ENCODE peak calls at places on chromosomes 12 and 14, in six cellular contexts. M is foreskin keratinocyte, T is pancreas, O is endothelial cell, H is heart right ventricle, P is stomach. C is an unnamed sample.

GRCh38 chr14:97077253-97077653 is 280.1 kb downstream of the VRK1 start:
- DNase-seq in M (peak; percentile 14), P (peak; percentile 29), T (no peak), O (no peak), H (peak; percentile 46), C (no peak)

GRCh38 chr12:91562476-91562875 is 379.9 kb upstream of the DCN start:
- DNase-seq in O (no peak), H (no peak), P (no peak), M (no peak), T (no peak), C (no peak)

GRCh38 chr12:52014567-52015392 is 8.0 kb downstream of the TAMALIN start:
- DNase-seq in O (no peak), T (no peak), M (no peak), H (no peak), P (no peak), C (no peak)

GRCh38 chr12:61808856-61809255 is 451.3 kb upstream of the USP15 start:
- DNase-seq in M (peak; percentile 75), P (no peak), T (no peak), O (no peak), H (no peak), C (no peak)

GRCh38 chr12:96060041-96060440 is 24.7 kb upstream of the LTA4H start:
- DNase-seq in P (no peak), O (no peak), M (no peak), H (no peak), T (no peak), C (no peak)

GRCh38 chr12:132603240-132604107 is 6.9 kb downstream of the LRCOL1 start:
- DNase-seq in H (no peak), M (no peak), P (no peak), T (no peak), O (peak; percentile 28), C (no peak)

GRCh38 chr12:116143883-116144266 is 133.6 kb downstream of the MED13L start:
- DNase-seq in T (no peak), P (no peak), M (no peak), O (no peak), H (no peak), C (no peak)

GRCh38 chr12:41188058-41188840 is at the start of gene PDZRN4:
- DNase-seq in H (no peak), M (no peak), O (peak; percentile 45), P (no peak), T (peak; percentile 19), C (no peak)

GRCh38 chr12:52926596-52927241 is 21.8 kb upstream of the KRT8 start:
- DNase-seq in T (no peak), M (no peak), O (no peak), H (no peak), P (no peak), C (no peak)

GRCh38 chr12:34033628-34034296 is 11.5 kb downstream of the ALG10 start:
- DNase-seq in H (no peak), O (no peak), T (no peak), P (no peak), M (no peak), C (no peak)

GRCh38 chr12:69101505-69101904 is 137.9 kb upstream of the CPSF6 start:
- DNase-seq in T (no peak), M (no peak), H (no peak), O (no peak), P (no peak), C (no peak)

GRCh38 chr14:68774771-68775613 is 17.9 kb downstream of the ZFP36L1 start:
- DNase-seq in O (no peak), T (no peak), M (no peak), P (peak; percentile 14), H (no peak), C (no peak)

GRCh38 chr14:51014086-51014485 is 69.8 kb upstream of the PYGL start:
- DNase-seq in M (no peak), T (no peak), O (no peak), H (peak; percentile 16), P (no peak), C (no peak)

GRCh38 chr12:118059645-118060275 is 1.2 kb downstream of the WSB2 start:
- DNase-seq in P (no peak), O (no peak), T (no peak), M (no peak), H (no peak), C (no peak)

GRCh38 chr12:68564166-68564565 is 46.5 kb upstream of the RAP1B start:
- DNase-seq in P (no peak), M (no peak), O (no peak), T (no peak), H (no peak), C (no peak)

GRCh38 chr14:75127903-75128595 is 1.2 kb upstream of the NEK9 start:
- DNase-seq in P (no peak), T (no peak), H (no peak), O (no peak), M (no peak), C (no peak)

GRCh38 chr12:29782821-29783772 is 645 bp downstream of the TMTC1 start:
- DNase-seq in M (no peak), O (peak; percentile 35), P (peak; percentile 28), H (peak; percentile 43), T (peak; percentile 31), C (no peak)

GRCh38 chr14:34539407-34540180 is at the start of gene EAPP:
- DNase-seq in T (peak; percentile 98), P (peak; percentile 99), H (peak; percentile 98), M (peak; percentile 87), O (peak; percentile 93), C (peak; percentile 86)

GRCh38 chr12:4228122-4228580 is 45.4 kb upstream of the CCND2 start:
- DNase-seq in M (no peak), T (no peak), O (no peak), P (no peak), H (no peak), C (no peak)

GRCh38 chr12:120872487-120872886 is 31.7 kb downstream of the SPPL3 start:
- DNase-seq in O (no peak), T (no peak), M (no peak), P (no peak), H (no peak), C (no peak)

GRCh38 chr12:30753761-30754382 is 879 bp downstream of the CAPRIN2 start:
- DNase-seq in M (peak; percentile 26), T (no peak), H (no peak), P (no peak), O (peak; percentile 2), C (no peak)

GRCh38 chr14:99839696-99840095 is 46.5 kb downstream of the EML1 start:
- DNase-seq in H (no peak), O (no peak), M (no peak), P (no peak), T (no peak), C (no peak)

GRCh38 chr12:68327896-68328295 is 4.3 kb downstream of the MDM1 start:
- DNase-seq in P (no peak), M (no peak), H (no peak), O (no peak), T (no peak), C (no peak)

GRCh38 chr14:30260772-30261607 is 298.0 kb upstream of the G2E3 start:
- DNase-seq in M (no peak), O (no peak), P (no peak), T (no peak), H (no peak), C (no peak)

GRCh38 chr14:30267141-30267540 is 291.8 kb upstream of the G2E3 start:
- DNase-seq in O (no peak), M (no peak), H (no peak), T (no peak), P (no peak), C (no peak)

GRCh38 chr14:30264161-30264560 is 294.8 kb upstream of the G2E3 start:
- DNase-seq in M (no peak), P (no peak), H (no peak), T (no peak), O (no peak), C (no peak)

GRCh38 chr14:30270200-30271161 is 288.5 kb upstream of the G2E3 start:
- DNase-seq in O (peak; percentile 88), H (peak; percentile 76), T (peak; percentile 87), P (peak; percentile 84), M (peak; percentile 36), C (peak; percentile 33)

DNA sequence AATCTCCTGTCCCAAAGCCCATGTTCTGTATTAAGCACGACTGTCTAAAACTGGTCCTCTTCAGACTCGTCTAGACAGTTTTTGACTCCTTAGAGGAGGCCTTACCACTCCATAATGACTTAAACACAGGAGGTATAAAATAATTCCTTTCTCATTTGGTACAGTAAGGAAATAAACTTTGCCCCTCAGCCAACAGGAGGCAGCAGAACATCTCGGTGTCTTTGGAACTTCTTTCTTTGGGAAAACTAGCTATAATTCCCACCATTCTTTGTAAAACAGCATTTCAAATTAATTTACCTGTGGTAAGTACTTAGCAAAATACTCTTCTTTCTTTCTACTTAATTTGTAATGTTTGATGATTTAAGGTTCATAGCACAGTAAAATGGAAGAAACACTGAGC is 292.7 kb upstream of the G2E3 start:
- DNase-seq in H (no peak), P (no peak), O (no peak), T (no peak), M (no peak), C (no peak)
- TF ChIP-seq CTCF in H (no peak), P (no peak), O (no peak), T (no peak), M (no peak), C (no peak)

GRCh38 chr14:24212924-24213865 is at the start of gene CHMP4A:
- DNase-seq in T (peak; percentile 93), O (peak; percentile 92), M (peak; percentile 95), H (peak; percentile 97), P (peak; percentile 94), C (peak; percentile 83)
- TF ChIP-seq CTCF in T (no peak), O (no peak), M (peak; percentile 48), H (peak; percentile 46), P (peak; percentile 30), C (no peak)

DNA sequence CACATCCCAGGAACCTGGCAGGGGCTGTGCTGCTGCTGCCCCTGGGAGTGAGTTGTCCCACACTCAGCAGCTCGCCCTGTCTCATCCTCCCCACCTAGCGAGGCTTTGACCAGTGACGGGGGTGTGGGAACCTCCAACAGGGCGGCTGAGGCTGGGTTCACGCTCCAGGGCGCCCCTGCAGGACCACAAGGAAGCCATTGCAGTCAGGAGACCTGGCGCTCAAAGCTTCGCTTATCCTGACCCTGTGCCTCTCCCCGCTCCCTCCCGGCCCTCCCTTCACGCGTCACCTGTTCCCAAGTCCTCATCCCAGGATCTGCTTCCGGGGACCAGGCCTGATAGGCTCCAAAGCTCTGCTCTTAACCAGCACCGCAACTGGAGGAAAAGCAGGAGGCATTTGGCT is 272.0 kb upstream of the SFSWAP start:
- DNase-seq in H (no peak), O (no peak), P (peak; percentile 17), T (no peak), M (no peak), C (no peak)
- TF ChIP-seq CTCF in H (no peak), O (no peak), P (no peak), T (no peak), M (no peak), C (no peak)

GRCh38 chr14:56555921-56556570 is 23.6 kb upstream of the TMEM260 start:
- DNase-seq in O (no peak), T (no peak), H (no peak), M (no peak), P (no peak), C (no peak)
- TF ChIP-seq CTCF in O (no peak), T (peak; percentile 31), H (peak; percentile 53), M (peak; percentile 68), P (peak; percentile 50), C (no peak)

C was measured in activated B cell treated with CpG ODN at 0.5 μM for 24 hours.